ENCODE peak calls at places on chromosomes 3 and 15, in six cellular contexts. B is NCI-H774, Y is Daoy, Q is NCI-H510A treated with DMSO at 0.1 percent for 48 hours, F is activated T-helper 1 cell treated with Interleukin-2 at 50 U/mL for 16 hours, Z is ELF-1. J is an unnamed sample.

GRCh38 chr3:126338796-126339241 is 18.4 kb downstream of the KLF15 start:
- DNase-seq in B (no peak), Y (no peak), Q (no peak), F (no peak), Z (no peak), J (no peak)

GRCh38 chr3:72820405-72820804 is 27.8 kb downstream of the SHQ1 start:
- DNase-seq in B (no peak), Y (peak), Q (no peak), F (no peak), Z (no peak), J (no peak)

GRCh38 chr3:17077614-17078013 is 192.9 kb downstream of the PLCL2 start:
- DNase-seq in B (no peak), Y (no peak), Q (no peak), F (no peak), Z (no peak), J (no peak)

GRCh38 chr3:138796761-138797160 is 38.0 kb downstream of the PIK3CB start:
- DNase-seq in B (no peak), Y (no peak), Q (no peak), F (no peak), Z (peak), J (no peak)

GRCh38 chr15:60799885-60800728 is 321.2 kb upstream of the ICE2 start:
- DNase-seq in B (no peak), Y (peak), Q (no peak), F (no peak), Z (no peak), J (no peak)

GRCh38 chr15:35753486-35753885 is 207.5 kb upstream of the DPH6 start:
- DNase-seq in B (no peak), Y (peak), Q (no peak), F (no peak), Z (no peak), J (no peak)

GRCh38 chr15:93983501-93983900 is 247.9 kb upstream of the MCTP2 start:
- DNase-seq in B (no peak), Y (no peak), Q (no peak), F (no peak), Z (no peak), J (no peak)

GRCh38 chr15:63042879-63043340 is 363 bp downstream of the TPM1 start:
- DNase-seq in B (no peak), Y (no peak), Q (peak), F (no peak), Z (no peak), J (no peak)

GRCh38 chr3:13176445-13176844 is 103.2 kb upstream of the IQSEC1 start:
- DNase-seq in B (no peak), Y (no peak), Q (no peak), F (no peak), Z (no peak), J (no peak)

GRCh38 chr15:74821091-74821789 is 5.2 kb upstream of the CPLX3 start:
- DNase-seq in B (no peak), Y (no peak), Q (no peak), F (no peak), Z (peak), J (no peak)

GRCh38 chr15:43911235-43911661 is 84.4 kb downstream of the WDR76 start:
- DNase-seq in B (no peak), Y (peak), Q (no peak), F (no peak), Z (no peak), J (no peak)

GRCh38 chr3:151282921-151283320 is 4.6 kb upstream of the P2RY14 start:
- DNase-seq in B (peak), Y (peak), Q (peak), F (no peak), Z (no peak), J (peak)

GRCh38 chr3:78483070-78483469 is 1284.7 kb downstream of the ROBO1 start:
- DNase-seq in B (no peak), Y (no peak), Q (no peak), F (no peak), Z (no peak), J (no peak)

GRCh38 chr3:46252980-46253379 is 10.7 kb downstream of the CCR3 start:
- DNase-seq in B (no peak), Y (no peak), Q (no peak), F (no peak), Z (no peak), J (no peak)

GRCh38 chr3:101719604-101720185 is 4.7 kb upstream of the CEP97 start:
- DNase-seq in B (no peak), Y (no peak), Q (no peak), F (no peak), Z (no peak), J (no peak)

GRCh38 chr3:127114337-127115070 is 78.4 kb upstream of the PRR23E start:
- DNase-seq in B (no peak), Y (no peak), Q (no peak), F (no peak), Z (no peak), J (peak)

GRCh38 chr3:63565220-63565619 is 87.3 kb upstream of the SNTN start:
- DNase-seq in B (no peak), Y (peak), Q (no peak), F (no peak), Z (peak), J (no peak)

GRCh38 chr3:73279-73678 is 123.3 kb upstream of the CHL1 start:
- DNase-seq in B (no peak), Y (no peak), Q (no peak), F (no peak), Z (no peak), J (no peak)

GRCh38 chr3:16286672-16287604 is 21.9 kb downstream of the OXNAD1 start:
- DNase-seq in B (no peak), Y (no peak), Q (no peak), F (no peak), Z (no peak), J (no peak)

GRCh38 chr15:66738595-66738994 is 36.6 kb downstream of the SMAD6 start:
- DNase-seq in B (no peak), Y (no peak), Q (no peak), F (no peak), Z (no peak), J (no peak)

GRCh38 chr3:133490468-133491351 is 82.8 kb upstream of the CDV3 start:
- DNase-seq in B (no peak), Y (no peak), Q (no peak), F (peak), Z (no peak), J (no peak)

GRCh38 chr15:100997442-100997841 is 78.3 kb downstream of the LRRK1 start:
- DNase-seq in B (no peak), Y (peak), Q (no peak), F (no peak), Z (no peak), J (no peak)

GRCh38 chr15:74300057-74300620 is 64.0 kb downstream of the CCDC33 start:
- DNase-seq in B (no peak), Y (no peak), Q (no peak), F (no peak), Z (peak), J (no peak)

GRCh38 chr3:18224406-18224805 is 200.7 kb downstream of the SATB1 start:
- DNase-seq in B (no peak), Y (no peak), Q (no peak), F (no peak), Z (no peak), J (no peak)

GRCh38 chr15:71775857-71776256 is 34.5 kb upstream of the NR2E3 start:
- DNase-seq in B (no peak), Y (no peak), Q (no peak), F (no peak), Z (no peak), J (no peak)

GRCh38 chr15:38991126-38991525 is 426.5 kb upstream of the RASGRP1 start:
- DNase-seq in B (no peak), Y (peak), Q (no peak), F (no peak), Z (peak), J (no peak)

GRCh38 chr3:12489832-12490231 is 5.6 kb downstream of the TSEN2 start:
- DNase-seq in B (no peak), Y (no peak), Q (no peak), F (no peak), Z (no peak), J (no peak)

GRCh38 chr15:100572362-100572983 is 29.5 kb downstream of the LINS1 start:
- DNase-seq in B (no peak), Y (no peak), Q (no peak), F (no peak), Z (no peak), J (no peak)

GRCh38 chr3:136898549-136898948 is 36.5 kb downstream of the NCK1 start:
- DNase-seq in B (no peak), Y (no peak), Q (no peak), F (no peak), Z (no peak), J (peak)

GRCh38 chr3:158097141-158097540 is 9.1 kb downstream of the SHOX2 start:
- DNase-seq in B (no peak), Y (no peak), Q (no peak), F (no peak), Z (no peak), J (no peak)

GRCh38 chr15:95646892-95647291 is 683.6 kb upstream of the NR2F2 start:
- DNase-seq in B (no peak), Y (no peak), Q (no peak), F (no peak), Z (no peak), J (no peak)

GRCh38 chr3:46442591-46443530 is 21.8 kb downstream of the LTF start:
- DNase-seq in B (peak), Y (peak), Q (peak), F (peak), Z (no peak), J (no peak)

GRCh38 chr3:185042357-185042756 is 110.5 kb downstream of the C3orf70 start:
- DNase-seq in B (no peak), Y (no peak), Q (no peak), F (no peak), Z (no peak), J (no peak)

GRCh38 chr15:71043373-71043772 is 71.9 kb upstream of the THSD4 start:
- DNase-seq in B (no peak), Y (no peak), Q (no peak), F (no peak), Z (no peak), J (no peak)

GRCh38 chr3:175270199-175270837 is 411.2 kb downstream of the NAALADL2 start:
- DNase-seq in B (no peak), Y (peak), Q (no peak), F (no peak), Z (peak), J (peak)

GRCh38 chr15:74807302-74807701 is 5.3 kb upstream of the LMAN1L start:
- DNase-seq in B (no peak), Y (no peak), Q (no peak), F (no peak), Z (no peak), J (no peak)

GRCh38 chr15:31398677-31399260 is 72.1 kb downstream of the KLF13 start:
- DNase-seq in B (no peak), Y (peak), Q (peak), F (no peak), Z (peak), J (no peak)

J was measured in DMS79 treated with DMSO at 0.1 percent for 48 hours.